ENCODE peak calls at places on chromosomes 2 and 18, in eight cellular contexts. Y is foreskin keratinocyte, N is PC-9, S is lower lobe of right lung, D is ovary, U is hepatocyte, G is GM23248, Z is heart right ventricle. X is an unnamed sample.

GRCh38 chr2:176206677-176207076 is 18.2 kb downstream of the HOXD1 start:
- DNase-seq in Y (no peak), N (no peak), S (no peak), D (no peak), U (no peak), G (peak), Z (no peak), X (no peak)

GRCh38 chr2:235946590-235946989 is 221.6 kb downstream of the GBX2 start:
- DNase-seq in Y (no peak), N (no peak), S (no peak), D (no peak), U (no peak), G (no peak), Z (no peak), X (no peak)

GRCh38 chr2:20623241-20623640 is 27.7 kb downstream of the HS1BP3 start:
- DNase-seq in Y (no peak), N (no peak), S (peak), D (no peak), U (no peak), G (no peak), Z (no peak), X (no peak)

GRCh38 chr2:236073867-236074655 is 94.1 kb downstream of the GBX2 start:
- DNase-seq in Y (no peak), N (no peak), S (no peak), D (no peak), U (no peak), G (no peak), Z (no peak), X (no peak)

GRCh38 chr2:38602136-38602731 is 494 bp downstream of the HNRNPLL start:
- DNase-seq in Y (no peak), N (no peak), S (peak), D (peak), U (peak), G (peak), Z (peak), X (no peak)

GRCh38 chr2:10880586-10881321 is 31.0 kb upstream of the KCNF1 start:
- DNase-seq in Y (no peak), N (peak), S (peak), D (no peak), U (no peak), G (no peak), Z (no peak), X (no peak)

GRCh38 chr2:28276807-28277206 is 115.9 kb upstream of the FOSL2 start:
- DNase-seq in Y (no peak), N (no peak), S (no peak), D (no peak), U (no peak), G (peak), Z (peak), X (no peak)

GRCh38 chr18:73613706-73614340 is 533.8 kb downstream of the FBXO15 start:
- DNase-seq in Y (peak), N (peak), S (no peak), D (no peak), U (no peak), G (peak), Z (no peak), X (no peak)

GRCh38 chr18:12904012-12904516 is 20.0 kb upstream of the PTPN2 start:
- DNase-seq in Y (no peak), N (no peak), S (no peak), D (peak), U (no peak), G (no peak), Z (peak), X (no peak)

GRCh38 chr2:96832751-96833507 is 10.9 kb downstream of the ANKRD23 start:
- DNase-seq in Y (no peak), N (peak), S (peak), D (peak), U (peak), G (no peak), Z (peak), X (no peak)

GRCh38 chr2:165745916-165746315 is 48.1 kb downstream of the GALNT3 start:
- DNase-seq in Y (no peak), N (peak), S (peak), D (no peak), U (no peak), G (peak), Z (no peak), X (no peak)

GRCh38 chr2:81304154-81304830 is 999.7 kb upstream of the LRRTM1 start:
- DNase-seq in Y (no peak), N (no peak), S (no peak), D (no peak), U (peak), G (no peak), Z (no peak), X (peak)

GRCh38 chr2:128037624-128038023 is 9.8 kb upstream of the SAP130 start:
- DNase-seq in Y (no peak), N (no peak), S (no peak), D (no peak), U (no peak), G (no peak), Z (no peak), X (no peak)

GRCh38 chr2:200538139-200538538 is 12.1 kb downstream of the SGO2 start:
- DNase-seq in Y (no peak), N (no peak), S (no peak), D (no peak), U (no peak), G (no peak), Z (no peak), X (no peak)

GRCh38 chr2:180130403-180130802 is 123.3 kb upstream of the CWC22 start:
- DNase-seq in Y (no peak), N (no peak), S (no peak), D (no peak), U (no peak), G (peak), Z (no peak), X (no peak)

GRCh38 chr2:227462972-227463931 is 8.7 kb upstream of the AGFG1 start:
- DNase-seq in Y (no peak), N (no peak), S (no peak), D (no peak), U (no peak), G (no peak), Z (no peak), X (no peak)

GRCh38 chr2:239065962-239066361 is 218.1 kb downstream of the TWIST2 start:
- DNase-seq in Y (no peak), N (no peak), S (no peak), D (no peak), U (no peak), G (no peak), Z (no peak), X (no peak)

GRCh38 chr2:26002617-26003310 is 20.5 kb upstream of the KIF3C start:
- DNase-seq in Y (no peak), N (no peak), S (peak), D (no peak), U (no peak), G (no peak), Z (no peak), X (no peak)

GRCh38 chr2:26001743-26002341 is 19.5 kb upstream of the KIF3C start:
- DNase-seq in Y (no peak), N (no peak), S (peak), D (peak), U (peak), G (peak), Z (peak), X (no peak)

GRCh38 chr2:25996844-25997243 is 14.5 kb upstream of the KIF3C start:
- DNase-seq in Y (no peak), N (no peak), S (no peak), D (no peak), U (no peak), G (peak), Z (no peak), X (no peak)

GRCh38 chr2:26000561-26001211 is 18.4 kb upstream of the KIF3C start:
- DNase-seq in Y (no peak), N (peak), S (peak), D (no peak), U (peak), G (peak), Z (no peak), X (no peak)
- H3K27ac ChIP-seq in Y (no peak), N (peak), S (no peak), D (no peak), U (peak), G (no peak), Z (no peak), X (peak)

GRCh38 chr2:241320394-241320793 is 4.7 kb downstream of the SEPTIN2 start:
- DNase-seq in Y (no peak), N (no peak), S (no peak), D (no peak), U (no peak), G (no peak), Z (no peak), X (no peak)

GRCh38 chr2:241321033-241321432 is 5.3 kb downstream of the SEPTIN2 start:
- DNase-seq in Y (no peak), N (no peak), S (no peak), D (no peak), U (no peak), G (no peak), Z (no peak), X (no peak)

GRCh38 chr2:241323777-241324176 is 8.1 kb downstream of the SEPTIN2 start:
- DNase-seq in Y (no peak), N (no peak), S (no peak), D (no peak), U (no peak), G (no peak), Z (no peak), X (no peak)

GRCh38 chr2:241324775-241325174 is 9.1 kb downstream of the SEPTIN2 start:
- DNase-seq in Y (no peak), N (no peak), S (no peak), D (no peak), U (no peak), G (no peak), Z (no peak), X (no peak)

GRCh38 chr2:241321911-241322310 is 6.2 kb downstream of the SEPTIN2 start:
- DNase-seq in Y (no peak), N (no peak), S (no peak), D (no peak), U (no peak), G (no peak), Z (no peak), X (no peak)
- H3K27ac ChIP-seq in Y (no peak), N (peak), S (no peak), D (no peak), U (no peak), G (no peak), Z (no peak), X (no peak)

GRCh38 chr18:9809686-9810085 is 76.1 kb upstream of the TXNDC2 start:
- DNase-seq in Y (no peak), N (no peak), S (no peak), D (no peak), U (no peak), G (no peak), Z (no peak), X (no peak)
- H3K27ac ChIP-seq in Y (no peak), N (no peak), S (no peak), D (peak), U (no peak), G (no peak), Z (peak), X (no peak)

GRCh38 chr2:75570024-75570947 is 9.5 kb upstream of the EVA1A start:
- DNase-seq in Y (no peak), N (peak), S (no peak), D (no peak), U (no peak), G (no peak), Z (no peak), X (no peak)
- H3K27ac ChIP-seq in Y (no peak), N (no peak), S (peak), D (no peak), U (peak), G (peak), Z (no peak), X (no peak)

GRCh38 chr2:47690132-47690531 is 92.8 kb upstream of the MSH6 start:
- DNase-seq in Y (no peak), N (peak), S (no peak), D (no peak), U (no peak), G (no peak), Z (no peak), X (no peak)
- H3K27ac ChIP-seq in Y (no peak), N (no peak), S (no peak), D (no peak), U (no peak), G (no peak), Z (no peak), X (no peak)

DNA sequence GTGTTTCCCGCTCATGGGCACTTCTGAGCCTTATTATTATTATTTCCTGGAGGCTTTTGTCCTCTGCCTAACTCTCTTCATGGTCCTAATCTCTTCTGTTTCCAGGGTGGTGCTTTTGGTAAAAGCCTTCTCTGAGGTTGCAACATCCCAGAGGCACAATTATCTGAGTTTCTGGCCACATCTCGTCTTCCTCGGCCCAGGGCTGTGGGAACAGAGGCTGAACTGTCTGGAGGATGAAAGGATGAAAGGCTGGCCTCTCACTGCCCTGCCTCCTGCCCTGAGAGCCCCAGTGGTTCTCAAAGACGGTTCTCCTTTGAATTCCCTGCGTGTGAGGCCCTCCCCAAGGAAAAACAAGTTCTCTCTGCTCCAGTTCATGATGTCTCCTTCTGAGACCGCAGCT is 13.8 kb downstream of the GYPC start:
- DNase-seq in Y (no peak), N (no peak), S (no peak), D (no peak), U (no peak), G (no peak), Z (no peak), X (no peak)
- H3K27ac ChIP-seq in Y (no peak), N (no peak), S (peak), D (no peak), U (no peak), G (no peak), Z (peak), X (no peak)

GRCh38 chr18:63259581-63259830 is 60.1 kb downstream of the BCL2 start:
- DNase-seq in Y (no peak), N (no peak), S (no peak), D (no peak), U (no peak), G (no peak), Z (no peak), X (no peak)
- H3K27ac ChIP-seq in Y (no peak), N (no peak), S (no peak), D (no peak), U (peak), G (no peak), Z (no peak), X (no peak)

DNA sequence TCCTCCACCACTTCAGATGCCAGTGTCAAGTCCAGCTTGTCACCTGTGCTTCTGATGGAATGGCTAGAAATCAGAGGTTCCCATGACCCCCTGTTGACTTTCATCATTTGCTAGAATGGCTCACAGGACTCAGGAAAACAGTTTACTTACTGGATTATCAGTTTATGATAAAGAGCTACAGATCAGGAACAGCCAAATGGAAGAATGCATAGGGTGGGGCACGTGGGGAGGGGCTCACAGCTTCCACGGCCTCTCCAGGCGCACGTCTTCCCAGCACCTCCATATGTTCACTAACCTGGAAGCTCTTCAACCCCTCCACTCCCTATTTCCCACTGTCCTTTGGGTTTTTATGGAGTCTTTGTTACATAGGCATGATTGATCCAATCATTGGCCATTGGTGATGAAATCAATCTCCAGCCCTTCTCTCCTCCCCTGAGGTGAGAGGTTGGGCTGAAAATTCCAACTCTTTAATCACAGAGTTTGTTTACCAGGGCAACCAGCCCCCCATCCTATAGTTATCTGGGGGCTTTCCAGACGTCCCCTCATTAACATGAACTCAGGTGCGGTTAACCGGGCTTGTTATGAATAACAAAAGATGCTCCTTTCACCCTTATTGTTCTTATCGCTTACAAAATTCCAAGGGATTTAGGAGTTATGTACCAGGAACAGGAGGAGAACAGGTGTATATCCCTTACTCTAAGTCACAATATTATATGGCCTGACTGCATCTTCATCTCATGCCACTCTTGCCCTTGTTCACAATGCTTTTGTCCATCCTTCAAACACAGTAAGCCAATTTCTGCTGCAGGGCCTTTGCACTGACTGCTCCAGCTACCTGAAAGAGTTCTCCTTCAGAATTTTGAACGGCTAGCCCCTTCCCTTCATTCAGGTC is 35.2 kb downstream of the ANXA4 start:
- DNase-seq in Y (no peak), N (no peak), S (no peak), D (no peak), U (peak), G (no peak), Z (no peak), X (no peak)
- H3K27ac ChIP-seq in Y (no peak), N (no peak), S (no peak), D (no peak), U (peak), G (no peak), Z (no peak), X (no peak)

DNA sequence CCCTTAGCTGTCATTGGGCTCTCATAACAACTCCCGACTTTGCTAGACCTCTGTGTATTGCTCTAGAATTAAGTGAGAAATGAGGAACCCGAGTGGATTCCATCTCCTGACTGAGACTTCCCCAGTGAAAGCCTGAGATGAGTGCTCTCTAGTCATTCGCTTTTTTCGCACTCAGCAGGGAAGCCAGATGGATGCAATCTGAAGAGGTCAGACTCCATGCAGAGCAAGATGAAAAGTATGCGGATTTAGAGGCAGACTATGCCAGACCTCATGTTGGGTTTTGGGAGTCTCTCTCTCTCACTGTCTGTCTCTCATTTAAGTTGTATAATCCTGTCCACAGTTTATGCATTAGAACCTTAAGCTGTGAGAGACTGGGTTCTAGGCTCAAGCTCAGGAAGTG is 88.6 kb downstream of the SLC5A7 start:
- DNase-seq in Y (no peak), N (no peak), S (no peak), D (no peak), U (no peak), G (no peak), Z (no peak), X (no peak)
- H3K27ac ChIP-seq in Y (no peak), N (no peak), S (no peak), D (no peak), U (no peak), G (no peak), Z (no peak), X (no peak)

GRCh38 chr2:105723431-105723830 is 21.3 kb upstream of the NCK2 start:
- DNase-seq in Y (no peak), N (no peak), S (no peak), D (no peak), U (no peak), G (no peak), Z (no peak), X (no peak)

GRCh38 chr2:105730170-105730569 is 14.5 kb upstream of the NCK2 start:
- DNase-seq in Y (no peak), N (no peak), S (no peak), D (no peak), U (peak), G (no peak), Z (no peak), X (no peak)

GRCh38 chr2:105722726-105723297 is 21.9 kb upstream of the NCK2 start:
- DNase-seq in Y (no peak), N (no peak), S (no peak), D (no peak), U (no peak), G (no peak), Z (no peak), X (no peak)

GRCh38 chr2:105721991-105722511 is 22.7 kb upstream of the NCK2 start:
- DNase-seq in Y (no peak), N (no peak), S (no peak), D (no peak), U (no peak), G (no peak), Z (no peak), X (no peak)

DNA sequence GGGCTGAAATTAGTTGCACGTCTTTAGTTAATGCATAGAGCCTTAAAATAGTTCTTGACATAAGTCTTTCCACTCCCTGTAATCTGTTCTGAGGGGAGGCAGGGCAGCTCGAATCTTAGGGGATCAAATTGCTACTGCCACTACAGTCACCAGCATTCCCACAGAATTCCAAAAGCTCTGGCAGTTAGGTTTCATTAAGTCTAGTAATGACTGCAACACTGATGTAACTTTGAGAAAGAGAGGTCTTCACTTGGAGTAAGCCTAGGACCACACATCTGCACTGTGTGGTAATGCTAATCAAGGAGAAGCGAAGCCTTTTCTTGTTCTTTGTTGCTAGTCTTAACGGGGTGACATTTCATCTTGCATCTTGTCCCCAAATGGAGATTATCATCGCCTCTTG is 19.3 kb upstream of the NCK2 start:
- DNase-seq in Y (no peak), N (no peak), S (no peak), D (no peak), U (no peak), G (no peak), Z (no peak), X (no peak)
- H3K27ac ChIP-seq in Y (no peak), N (no peak), S (no peak), D (no peak), U (no peak), G (no peak), Z (no peak), X (no peak)

X was measured in epithelial cell of prostate.